ENCODE peak calls at places on chromosomes 4 and X, in five cellular contexts. V, N, S, U and B are unnamed samples.
A peak's percentile ranks its signal among the peaks of the same experiment; 100 is the strongest.

GRCh38 chr4:5033266-5033945 is 14.1 kb upstream of the CYTL1 start:
- DNase-seq in V (peak; percentile 22), N (no peak), S (no peak), U (no peak), B (no peak)

GRCh38 chr4:181601118-181601517 is 642.1 kb upstream of the TENM3 start:
- DNase-seq in V (peak; percentile 8), N (no peak), S (no peak), U (no peak), B (peak; percentile 94)

GRCh38 chr4:8599657-8600056 is 7.1 kb downstream of the CPZ start:
- DNase-seq in V (peak; percentile 19), N (no peak), S (no peak), U (no peak), B (no peak)

GRCh38 chr4:22634541-22635181 is 58.1 kb upstream of the GBA3 start:
- DNase-seq in V (no peak), N (no peak), S (no peak), U (no peak), B (no peak)

GRCh38 chrX:132488819-132489255 is at the start of gene MBNL3:
- DNase-seq in V (peak; percentile 56), N (peak; percentile 67), S (peak; percentile 29), U (peak; percentile 60), B (peak; percentile 18)

GRCh38 chr4:146029939-146030710 is 91.5 kb upstream of the ZNF827 start:
- DNase-seq in V (no peak), N (peak; percentile 37), S (no peak), U (no peak), B (peak; percentile 66)

GRCh38 chrX:115895678-115896329 is 274.7 kb upstream of the AGTR2 start:
- DNase-seq in V (no peak), N (peak; percentile 30), S (no peak), U (peak; percentile 20), B (no peak)

GRCh38 chrX:8413279-8413678 is 51.4 kb upstream of the VCX3B start:
- DNase-seq in V (no peak), N (no peak), S (no peak), U (no peak), B (peak; percentile 47)

GRCh38 chrX:152157042-152157441 is 18.7 kb upstream of the MAGEA10 start:
- DNase-seq in V (no peak), N (no peak), S (no peak), U (no peak), B (no peak)

GRCh38 chrX:47200385-47201150 is 6.9 kb downstream of the UBA1 start:
- DNase-seq in V (no peak), N (no peak), S (no peak), U (no peak), B (no peak)
- H2BK12ac ChIP-seq in V (no peak overlapping the region), N (no peak overlapping the region), S (no peak overlapping the region), U (no peak overlapping the region), B (no peak overlapping the region)

DNA sequence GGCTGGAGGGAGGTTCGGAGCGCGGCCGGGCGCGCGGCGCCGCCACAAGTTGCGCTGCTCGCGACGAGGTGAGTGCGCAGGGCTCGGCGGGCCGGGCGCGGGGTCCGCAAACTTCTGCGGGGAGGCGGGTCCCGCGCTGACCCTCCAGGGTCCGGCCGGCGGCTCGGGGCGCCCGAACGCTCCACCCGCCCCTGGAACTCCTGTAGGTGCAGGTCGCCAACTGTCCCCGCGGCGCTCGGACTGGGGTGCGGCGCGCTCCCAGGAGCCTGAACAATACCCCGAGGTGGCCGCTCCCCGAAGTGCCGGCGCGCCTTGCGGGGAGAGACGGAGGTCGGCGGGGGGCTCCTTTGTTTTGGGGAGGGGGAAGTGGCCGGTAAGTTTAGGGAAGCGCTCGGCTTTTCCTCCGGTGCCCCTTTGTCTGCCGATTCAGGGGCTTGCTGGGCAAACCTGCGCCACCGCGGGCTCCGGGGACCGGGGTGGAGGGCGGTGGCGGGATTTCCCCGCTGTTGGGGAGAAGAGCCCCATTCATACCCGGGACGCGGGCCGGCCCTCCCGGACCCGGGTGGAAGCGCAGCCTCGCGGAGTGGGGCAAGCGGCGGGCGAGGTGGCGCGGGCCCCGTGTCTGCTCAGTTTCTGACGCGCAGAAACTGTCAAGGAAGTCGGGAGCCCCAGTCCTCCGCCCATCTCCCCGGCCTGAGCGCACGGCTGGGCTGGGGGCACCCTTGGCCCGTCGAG is 689 bp downstream of the TBL1X start:
- DNase-seq in V (peak; percentile 18), N (no peak), S (no peak), U (peak; percentile 59), B (no peak)
- H3K4me2 ChIP-seq in V (peak overlapping the region; percentile 47), N (peak overlapping the region; percentile 58), S (peak overlapping the region; percentile 56), U (peak overlapping the region; percentile 67), B (peak overlapping the region; percentile 78)

GRCh38 chr4:88452941-88453340 is 4.0 kb upstream of the HERC5 start:
- DNase-seq in V (no peak), N (no peak), S (no peak), U (no peak), B (no peak)
- H2BK12ac ChIP-seq in V (no peak overlapping the region), N (no peak overlapping the region), S (no peak overlapping the region), U (no peak overlapping the region), B (no peak overlapping the region)

GRCh38 chr4:140802591-140802990 is 46.4 kb upstream of the TBC1D9 start:
- DNase-seq in V (no peak), N (no peak), S (no peak), U (no peak), B (no peak)
- H3K4me2 ChIP-seq in V (no peak overlapping the region), N (no peak overlapping the region), S (no peak overlapping the region), U (no peak overlapping the region), B (no peak overlapping the region)

GRCh38 chr4:183252959-183253358 is 67.1 kb downstream of the CLDN22 start:
- DNase-seq in V (no peak), N (no peak), S (no peak), U (no peak), B (no peak)
- H2BK12ac ChIP-seq in V (no peak overlapping the region), N (no peak overlapping the region), S (no peak overlapping the region), U (no peak overlapping the region), B (no peak overlapping the region)

DNA sequence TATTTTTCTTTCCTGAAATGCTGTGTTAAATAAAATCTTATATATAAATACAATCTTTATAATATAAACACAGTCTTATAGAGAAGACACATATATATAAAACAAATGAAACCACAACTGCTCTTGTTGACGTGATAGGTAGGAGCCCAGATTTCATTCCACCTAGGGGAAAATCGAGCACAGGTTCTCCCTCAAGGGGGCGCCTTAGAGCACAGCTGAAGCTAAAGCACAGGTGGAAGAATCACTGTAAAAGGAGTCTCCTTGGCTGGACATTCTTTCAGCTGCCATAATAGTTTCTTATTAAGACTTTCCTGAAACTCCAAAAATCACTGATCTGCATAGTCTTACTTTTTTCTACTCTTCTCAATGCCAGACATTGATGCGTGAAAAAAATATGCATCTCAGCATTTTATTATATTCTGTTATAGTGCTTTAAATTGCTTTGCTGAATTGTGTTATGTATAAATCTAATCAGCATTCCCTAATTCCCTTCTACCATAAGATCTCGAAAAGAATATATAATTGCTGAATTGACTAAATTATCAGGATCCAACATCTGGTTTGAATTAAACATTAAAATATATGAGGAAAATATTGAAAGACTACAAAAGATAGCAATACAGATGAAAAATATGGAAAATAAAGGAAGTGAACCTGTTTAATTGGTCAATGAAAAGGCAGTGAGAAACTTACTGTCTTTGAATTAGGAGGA is 25.5 kb upstream of the RXFP1 start:
- DNase-seq in V (no peak), N (peak; percentile 58), S (peak; percentile 36), U (peak; percentile 88), B (peak; percentile 7)
- H3K4me2 ChIP-seq in V (no peak overlapping the region), N (no peak overlapping the region), S (no peak overlapping the region), U (no peak overlapping the region), B (no peak overlapping the region)

GRCh38 chr4:76732246-76732645 is 165.7 kb downstream of the SOWAHB start:
- DNase-seq in V (no peak), N (no peak), S (no peak), U (no peak), B (no peak)

GRCh38 chr4:76737180-76737579 is 160.8 kb downstream of the SOWAHB start:
- DNase-seq in V (no peak), N (no peak), S (no peak), U (no peak), B (no peak)

GRCh38 chr4:76736434-76736833 is 161.5 kb downstream of the SOWAHB start:
- DNase-seq in V (peak; percentile 92), N (no peak), S (no peak), U (no peak), B (no peak)

GRCh38 chr4:76729991-76730390 is 168.0 kb downstream of the SOWAHB start:
- DNase-seq in V (peak; percentile 38), N (no peak), S (no peak), U (no peak), B (no peak)

DNA sequence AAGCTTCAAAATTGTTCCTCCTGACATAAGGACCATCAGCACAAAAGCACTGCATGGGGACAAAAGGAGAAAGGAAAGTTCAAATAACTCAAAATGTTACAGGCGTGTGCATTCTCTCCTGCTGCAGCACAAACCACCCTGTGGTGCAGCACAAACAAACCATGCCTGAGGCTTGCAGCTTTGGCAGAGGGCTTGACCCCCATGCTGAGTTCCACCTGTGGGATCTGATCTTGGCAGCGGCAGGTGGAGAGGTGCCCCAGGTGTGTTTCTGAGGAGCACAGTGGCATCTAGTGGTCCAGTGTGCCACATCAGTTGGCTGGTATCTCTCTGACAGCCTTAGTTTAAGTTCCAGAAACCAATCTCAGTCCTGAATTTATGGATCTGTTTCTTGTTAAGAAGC is 164.6 kb downstream of the SOWAHB start:
- DNase-seq in V (no peak), N (peak; percentile 55), S (no peak), U (peak; percentile 64), B (no peak)
- H2BK12ac ChIP-seq in V (peak overlapping the region; percentile 45), N (no peak overlapping the region), S (no peak overlapping the region), U (peak overlapping the region; percentile 32), B (no peak overlapping the region)

GRCh38 chr4:70901984-70902576 is at the start of gene MOB1B:
- DNase-seq in V (peak; percentile 91), N (peak; percentile 96), S (peak; percentile 88), U (peak; percentile 91), B (peak; percentile 83)
- H3K4me2 ChIP-seq in V (peak within 1 kb of the TSS; percentile 85), N (peak within 1 kb of the TSS; percentile 82), S (peak within 1 kb of the TSS; percentile 82), U (peak within 1 kb of the TSS; percentile 84), B (peak within 1 kb of the TSS; percentile 98)

DNA sequence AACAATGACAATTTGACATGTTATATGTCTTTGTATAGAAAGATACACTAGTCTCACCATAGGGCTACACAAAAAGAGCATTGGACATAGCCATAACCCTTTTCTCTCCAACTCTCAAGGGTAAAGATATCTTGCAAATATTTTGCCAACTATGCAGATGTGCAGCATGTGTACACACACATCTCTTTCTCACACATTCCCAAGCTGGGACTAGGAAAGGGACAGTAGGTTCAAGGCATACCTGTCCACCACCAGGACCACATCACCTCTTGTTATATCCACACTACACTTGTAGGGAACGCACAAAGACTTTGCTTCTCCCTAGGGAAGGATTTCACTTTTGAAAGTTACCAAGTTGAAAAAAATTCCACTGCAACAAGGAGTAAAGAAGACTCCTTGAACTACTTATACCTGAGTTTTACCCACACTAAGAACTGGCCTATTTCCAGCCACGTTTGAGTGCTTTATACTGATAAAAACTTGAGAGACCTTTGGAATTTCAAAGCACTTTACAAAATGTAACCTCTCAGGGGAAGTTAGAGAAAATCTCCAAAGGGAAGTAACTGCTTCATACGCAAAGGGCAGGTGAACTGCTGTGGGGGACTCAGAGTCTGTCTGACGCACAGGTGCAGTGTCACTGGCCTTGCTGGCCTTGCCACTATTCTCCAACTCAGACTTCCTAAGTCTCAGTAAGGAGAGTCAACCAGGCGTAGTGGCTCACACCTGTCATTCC is 36.9 kb downstream of the NR3C2 start:
- DNase-seq in V (no peak), N (no peak), S (no peak), U (no peak), B (no peak)
- H2BK12ac ChIP-seq in V (no peak overlapping the region), N (no peak overlapping the region), S (no peak overlapping the region), U (no peak overlapping the region), B (no peak overlapping the region)